ENCODE peak calls at places on chromosomes 13 and 19, in seven cellular contexts. One of them, this sample, is unnamed. For H3K36me3, the result is how much of the 10 kb centered on the place peaks cover.

GRCh38 chr19:28504139-28504538 is 708.8 kb downstream of the UQCRFS1 start:
- DNase-seq in thoracic aorta: no peak
- DNase-seq in heart left ventricle: no peak
- DNase-seq in Peyer's patch: no peak
- DNase-seq in esophagus squamous epithelium: no peak
- DNase-seq in lung: no peak
- DNase-seq in mammary epithelial cell: no peak
- DNase-seq in this sample: no peak

GRCh38 chr13:109743706-109744453 is 42.5 kb downstream of the IRS2 start:
- DNase-seq in Peyer's patch: no peak
- DNase-seq in mammary epithelial cell: peak
- DNase-seq in heart left ventricle: no peak
- DNase-seq in thoracic aorta: no peak
- DNase-seq in lung: no peak
- DNase-seq in esophagus squamous epithelium: no peak
- DNase-seq in this sample: no peak

GRCh38 chr19:17549088-17549740 is 6.2 kb upstream of the COLGALT1 start:
- DNase-seq in mammary epithelial cell: no peak
- DNase-seq in Peyer's patch: no peak
- DNase-seq in lung: no peak
- DNase-seq in heart left ventricle: no peak
- DNase-seq in thoracic aorta: no peak
- DNase-seq in esophagus squamous epithelium: no peak
- DNase-seq in this sample: no peak

GRCh38 chr19:3163943-3164342 is 14.6 kb upstream of the S1PR4 start:
- DNase-seq in lung: no peak
- DNase-seq in mammary epithelial cell: no peak
- DNase-seq in heart left ventricle: no peak
- DNase-seq in esophagus squamous epithelium: no peak
- DNase-seq in thoracic aorta: no peak
- DNase-seq in Peyer's patch: no peak
- DNase-seq in this sample: no peak

GRCh38 chr19:16814526-16815100 is 14.6 kb upstream of the SIN3B start:
- DNase-seq in Peyer's patch: no peak
- DNase-seq in heart left ventricle: no peak
- DNase-seq in mammary epithelial cell: peak
- DNase-seq in esophagus squamous epithelium: no peak
- DNase-seq in thoracic aorta: no peak
- DNase-seq in lung: no peak
- DNase-seq in this sample: no peak

GRCh38 chr19:6313398-6313969 is 19.9 kb downstream of the ACER1 start:
- DNase-seq in Peyer's patch: no peak
- DNase-seq in esophagus squamous epithelium: no peak
- DNase-seq in heart left ventricle: no peak
- DNase-seq in thoracic aorta: no peak
- DNase-seq in lung: no peak
- DNase-seq in mammary epithelial cell: no peak
- DNase-seq in this sample: no peak

GRCh38 chr13:99893567-99893966 is 78.0 kb downstream of the ZIC5 start:
- DNase-seq in thoracic aorta: no peak
- DNase-seq in mammary epithelial cell: no peak
- DNase-seq in heart left ventricle: no peak
- DNase-seq in esophagus squamous epithelium: no peak
- DNase-seq in lung: no peak
- DNase-seq in Peyer's patch: no peak
- DNase-seq in this sample: no peak

GRCh38 chr13:73958657-73959397 is 175.4 kb downstream of the KLF12 start:
- DNase-seq in lung: no peak
- DNase-seq in Peyer's patch: no peak
- DNase-seq in mammary epithelial cell: peak
- DNase-seq in heart left ventricle: no peak
- DNase-seq in esophagus squamous epithelium: no peak
- DNase-seq in thoracic aorta: no peak
- DNase-seq in this sample: no peak

GRCh38 chr13:41019027-41019487 is at the start of gene ELF1:
- DNase-seq in thoracic aorta: no peak
- DNase-seq in mammary epithelial cell: peak
- DNase-seq in Peyer's patch: peak
- DNase-seq in lung: peak
- DNase-seq in esophagus squamous epithelium: peak
- DNase-seq in heart left ventricle: no peak
- DNase-seq in this sample: no peak

GRCh38 chr13:50419896-50420295 is 404.7 kb downstream of the KCNRG start:
- DNase-seq in heart left ventricle: no peak
- DNase-seq in mammary epithelial cell: no peak
- DNase-seq in esophagus squamous epithelium: no peak
- DNase-seq in Peyer's patch: no peak
- DNase-seq in lung: no peak
- DNase-seq in thoracic aorta: no peak
- DNase-seq in this sample: peak

GRCh38 chr19:14059093-14059480 is 2.8 kb downstream of the PALM3 start:
- DNase-seq in Peyer's patch: no peak
- DNase-seq in esophagus squamous epithelium: no peak
- DNase-seq in mammary epithelial cell: no peak
- DNase-seq in thoracic aorta: no peak
- DNase-seq in heart left ventricle: no peak
- DNase-seq in lung: no peak
- DNase-seq in this sample: peak

DNA sequence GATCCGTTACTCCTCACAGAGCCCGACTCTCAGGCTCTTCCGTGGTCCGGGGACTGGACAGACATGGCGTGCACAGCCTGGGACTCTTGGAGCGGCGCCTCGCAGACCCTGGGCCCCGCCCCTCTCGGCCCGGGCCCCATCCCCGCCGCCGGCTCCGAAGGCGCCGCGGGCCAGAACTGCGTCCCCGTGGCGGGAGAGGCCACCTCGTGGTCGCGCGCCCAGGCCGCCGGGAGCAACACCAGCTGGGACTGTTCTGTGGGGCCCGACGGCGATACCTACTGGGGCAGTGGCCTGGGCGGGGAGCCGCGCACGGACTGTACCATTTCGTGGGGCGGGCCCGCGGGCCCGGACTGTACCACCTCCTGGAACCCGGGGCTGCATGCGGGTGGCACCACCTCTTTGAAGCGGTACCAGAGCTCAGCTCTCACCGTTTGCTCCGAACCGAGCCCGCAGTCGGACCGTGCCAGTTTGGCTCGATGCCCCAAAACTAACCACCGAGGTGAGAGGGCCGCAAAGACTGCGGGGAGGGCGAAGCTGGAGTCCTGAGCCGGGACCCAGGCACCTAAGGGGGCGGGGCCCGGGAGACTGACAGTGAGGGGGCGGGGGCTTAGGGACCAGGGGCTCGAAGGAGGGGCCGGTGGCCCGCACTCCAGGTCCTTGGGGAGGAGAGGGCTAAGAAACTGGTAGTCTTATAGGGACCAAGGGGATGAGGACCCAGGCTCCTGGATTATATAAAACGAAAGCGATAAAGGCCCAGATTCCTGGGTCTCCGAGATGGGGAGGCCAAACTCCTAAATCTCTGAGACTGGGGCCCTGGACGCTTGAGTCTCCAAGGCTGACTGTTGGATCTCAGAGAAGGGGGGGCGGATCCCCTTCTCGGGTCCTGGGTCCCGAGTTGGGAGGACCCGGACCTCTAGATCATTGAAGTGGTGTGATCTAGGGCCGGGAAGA is 2.0 kb downstream of the ETV2 start:
- DNase-seq in heart left ventricle: peak
- DNase-seq in Peyer's patch: peak
- DNase-seq in thoracic aorta: no peak
- DNase-seq in esophagus squamous epithelium: peak
- DNase-seq in lung: peak
- DNase-seq in mammary epithelial cell: peak
- DNase-seq in this sample: peak
- TF ChIP-seq CTCF in heart left ventricle: no peak
- TF ChIP-seq CTCF in Peyer's patch: peak
- TF ChIP-seq CTCF in thoracic aorta: no peak
- TF ChIP-seq CTCF in esophagus squamous epithelium: no peak
- TF ChIP-seq CTCF in lung: no peak
- TF ChIP-seq CTCF in mammary epithelial cell: no peak
- TF ChIP-seq CTCF in this sample: no peak

GRCh38 chr19:10921199-10921879 is 7.1 kb downstream of the YIPF2 start:
- DNase-seq in esophagus squamous epithelium: no peak
- DNase-seq in mammary epithelial cell: no peak
- DNase-seq in lung: no peak
- DNase-seq in Peyer's patch: no peak
- DNase-seq in heart left ventricle: no peak
- DNase-seq in thoracic aorta: no peak
- DNase-seq in this sample: no peak

GRCh38 chr19:10920781-10921180 is 7.7 kb downstream of the YIPF2 start:
- DNase-seq in heart left ventricle: peak
- DNase-seq in Peyer's patch: no peak
- DNase-seq in thoracic aorta: no peak
- DNase-seq in esophagus squamous epithelium: no peak
- DNase-seq in mammary epithelial cell: no peak
- DNase-seq in lung: no peak
- DNase-seq in this sample: no peak

GRCh38 chr19:10920288-10920655 is 8.2 kb downstream of the YIPF2 start:
- DNase-seq in esophagus squamous epithelium: no peak
- DNase-seq in Peyer's patch: no peak
- DNase-seq in heart left ventricle: no peak
- DNase-seq in mammary epithelial cell: no peak
- DNase-seq in thoracic aorta: no peak
- DNase-seq in lung: no peak
- DNase-seq in this sample: no peak

GRCh38 chr19:10918359-10918758 is 10.1 kb downstream of the YIPF2 start:
- DNase-seq in heart left ventricle: no peak
- DNase-seq in thoracic aorta: no peak
- DNase-seq in esophagus squamous epithelium: no peak
- DNase-seq in Peyer's patch: no peak
- DNase-seq in mammary epithelial cell: no peak
- DNase-seq in lung: no peak
- DNase-seq in this sample: no peak

DNA sequence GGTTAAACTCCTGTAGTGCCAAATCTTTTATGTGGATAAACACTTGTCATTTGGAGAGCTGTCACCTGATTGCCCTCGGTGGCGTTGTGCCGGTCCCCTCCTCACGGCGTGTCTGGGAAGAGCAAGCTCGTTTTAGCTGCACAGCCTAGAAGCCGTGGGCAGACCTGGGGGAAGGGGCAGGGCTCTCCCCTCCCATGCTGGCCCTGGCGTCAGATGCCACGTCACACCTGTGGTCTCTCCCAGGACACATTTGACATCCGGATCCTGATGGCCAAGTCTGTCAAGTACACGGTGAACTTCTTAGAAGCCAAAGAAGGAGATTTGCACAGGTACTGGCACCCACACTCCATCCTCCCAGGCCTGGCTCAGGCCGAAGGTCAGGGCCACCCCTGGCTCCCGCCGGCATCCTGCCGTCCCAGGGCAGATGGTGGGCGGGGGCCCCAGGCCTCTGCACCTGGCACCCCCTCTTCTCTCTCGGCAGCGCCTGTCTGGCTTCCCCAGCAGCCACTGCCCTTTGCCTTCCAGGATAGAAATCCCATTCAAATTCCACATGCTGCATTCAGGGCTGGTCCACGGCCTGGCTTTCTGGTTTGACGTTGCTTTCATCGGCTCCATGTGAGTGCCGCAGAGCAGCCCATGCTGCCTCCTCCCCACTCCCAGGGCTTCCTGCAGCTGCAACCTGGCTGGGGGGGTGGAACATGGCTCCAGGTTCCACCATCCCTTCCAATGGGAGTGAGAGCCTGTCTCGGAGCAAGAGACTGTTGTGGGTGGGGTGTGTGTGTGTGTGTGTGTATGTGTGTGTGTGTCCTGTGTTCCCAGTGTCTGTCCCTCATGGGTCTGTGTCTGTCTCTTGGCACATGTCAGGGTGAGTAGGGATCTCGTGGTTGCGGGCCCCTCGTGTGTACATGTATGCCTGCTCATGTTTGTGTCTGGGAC is 8.8 kb downstream of the YIPF2 start:
- DNase-seq in Peyer's patch: no peak
- DNase-seq in mammary epithelial cell: no peak
- DNase-seq in lung: peak
- DNase-seq in heart left ventricle: no peak
- DNase-seq in esophagus squamous epithelium: no peak
- DNase-seq in thoracic aorta: no peak
- DNase-seq in this sample: no peak
- H3K36me3 ChIP-seq in Peyer's patch: under half
- H3K36me3 ChIP-seq in mammary epithelial cell: under half
- H3K36me3 ChIP-seq in lung: under half
- H3K36me3 ChIP-seq in heart left ventricle: under half
- H3K36me3 ChIP-seq in esophagus squamous epithelium: under half
- H3K36me3 ChIP-seq in thoracic aorta: under half
- H3K36me3 ChIP-seq in this sample: under half

DNA sequence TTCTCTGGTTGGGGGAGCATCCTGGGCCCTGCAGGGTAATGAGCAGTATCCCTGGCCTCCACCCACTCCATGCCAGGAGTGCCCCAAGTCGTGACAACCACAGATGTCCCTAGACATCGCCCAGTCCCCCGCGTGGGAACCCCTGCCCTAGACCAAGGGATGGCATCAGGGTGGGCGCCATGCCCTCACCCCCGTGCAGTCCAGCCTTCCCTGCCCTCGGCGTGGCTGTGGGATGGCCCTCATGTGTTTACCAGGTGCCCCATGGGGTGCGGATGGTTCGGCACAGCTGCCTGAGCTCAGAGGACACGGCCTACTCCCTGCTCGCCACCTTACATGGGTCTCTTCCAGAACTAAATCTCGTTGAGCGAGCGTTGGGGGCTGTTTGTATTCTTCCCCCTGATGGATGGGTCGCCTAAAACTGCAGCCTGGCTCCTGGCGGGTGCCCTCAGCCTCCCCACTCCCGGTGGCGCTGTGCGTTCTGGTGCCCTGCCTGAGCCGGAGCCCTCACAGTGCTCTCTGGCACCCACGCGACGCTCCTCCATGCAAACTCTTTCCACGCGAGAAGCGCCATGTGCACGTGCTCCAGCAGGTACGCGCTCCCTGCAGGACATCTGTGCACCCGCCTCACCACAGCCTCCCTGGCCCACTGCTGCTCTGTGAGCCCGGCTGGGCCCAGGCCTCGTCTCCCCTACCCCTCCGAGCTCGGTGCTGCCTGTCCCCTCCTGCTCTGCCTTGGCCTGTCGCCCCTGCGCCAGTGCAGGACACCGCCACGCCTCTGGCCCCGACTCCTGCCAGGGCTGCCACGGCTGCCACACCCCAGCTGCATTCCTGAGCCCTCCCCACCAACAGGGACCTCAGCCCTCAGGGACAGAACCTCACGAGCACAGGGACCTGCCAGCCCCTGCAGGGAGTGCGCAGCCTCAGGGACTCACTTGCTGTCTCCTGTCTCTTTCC is 145.0 kb downstream of the KDM4B start:
- DNase-seq in Peyer's patch: no peak
- DNase-seq in mammary epithelial cell: no peak
- DNase-seq in thoracic aorta: no peak
- DNase-seq in heart left ventricle: no peak
- DNase-seq in esophagus squamous epithelium: no peak
- DNase-seq in lung: no peak
- DNase-seq in this sample: no peak
- TF ChIP-seq CTCF in Peyer's patch: no peak
- TF ChIP-seq CTCF in mammary epithelial cell: no peak
- TF ChIP-seq CTCF in thoracic aorta: no peak
- TF ChIP-seq CTCF in heart left ventricle: no peak
- TF ChIP-seq CTCF in esophagus squamous epithelium: no peak
- TF ChIP-seq CTCF in lung: no peak
- TF ChIP-seq CTCF in this sample: no peak

DNA sequence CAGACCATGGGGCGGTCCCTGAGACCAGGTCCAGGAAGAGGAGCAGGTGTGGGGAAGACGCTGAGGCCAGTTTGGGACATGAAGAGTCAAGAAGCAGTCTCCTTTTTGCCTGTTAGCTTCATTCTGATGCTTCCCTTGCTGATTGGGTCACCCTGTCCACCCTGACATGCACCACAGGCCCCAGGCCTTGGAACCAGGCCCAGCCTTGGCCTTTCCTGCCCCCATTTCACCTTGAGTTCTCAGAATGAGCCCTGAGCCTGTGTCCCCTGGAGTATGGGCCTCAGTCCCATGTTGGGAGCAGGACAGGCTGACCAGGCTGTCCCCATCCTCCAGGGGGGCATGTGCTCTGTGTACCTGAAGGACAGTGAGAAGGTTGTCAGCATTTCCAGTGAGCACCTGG is 4.9 kb upstream of the TIMM50 start:
- DNase-seq in esophagus squamous epithelium: no peak
- DNase-seq in Peyer's patch: no peak
- DNase-seq in heart left ventricle: no peak
- DNase-seq in mammary epithelial cell: no peak
- DNase-seq in lung: no peak
- DNase-seq in thoracic aorta: no peak
- DNase-seq in this sample: no peak
- H3K36me3 ChIP-seq in esophagus squamous epithelium: under half
- H3K36me3 ChIP-seq in Peyer's patch: under half
- H3K36me3 ChIP-seq in heart left ventricle: under half
- H3K36me3 ChIP-seq in mammary epithelial cell: under half
- H3K36me3 ChIP-seq in lung: under half
- H3K36me3 ChIP-seq in thoracic aorta: under half
- H3K36me3 ChIP-seq in this sample: under half